ENCODE peak calls at places on chromosomes 4 and X, in eight cellular contexts. One of them, this sample, is unnamed.

GRCh38 chrX:47749185-47749967 is 87.3 kb upstream of the ZNF81 start:
- DNase-seq in pulmonary artery endothelial cell: no peak
- DNase-seq in colonic mucosa: no peak
- DNase-seq in fibroblast of the aortic adventitia: no peak
- DNase-seq in HFFc6: no peak
- DNase-seq in GDM1: no peak
- DNase-seq in lung microvascular endothelial cell: peak
- DNase-seq in astrocyte of the spinal cord: peak
- DNase-seq in this sample: no peak

GRCh38 chr4:53706422-53707032 is 115.2 kb upstream of the LNX1 start:
- DNase-seq in astrocyte of the spinal cord: peak
- DNase-seq in lung microvascular endothelial cell: peak
- DNase-seq in pulmonary artery endothelial cell: no peak
- DNase-seq in HFFc6: peak
- DNase-seq in GDM1: peak
- DNase-seq in colonic mucosa: peak
- DNase-seq in fibroblast of the aortic adventitia: peak
- DNase-seq in this sample: no peak

GRCh38 chrX:45479196-45479834 is 278.6 kb upstream of the DIPK2B start:
- DNase-seq in lung microvascular endothelial cell: peak
- DNase-seq in fibroblast of the aortic adventitia: peak
- DNase-seq in HFFc6: peak
- DNase-seq in pulmonary artery endothelial cell: no peak
- DNase-seq in GDM1: no peak
- DNase-seq in colonic mucosa: no peak
- DNase-seq in astrocyte of the spinal cord: peak
- DNase-seq in this sample: peak

GRCh38 chr4:6180841-6181631 is 19.3 kb downstream of the JAKMIP1 start:
- DNase-seq in GDM1: no peak
- DNase-seq in pulmonary artery endothelial cell: no peak
- DNase-seq in fibroblast of the aortic adventitia: no peak
- DNase-seq in astrocyte of the spinal cord: no peak
- DNase-seq in HFFc6: no peak
- DNase-seq in lung microvascular endothelial cell: no peak
- DNase-seq in colonic mucosa: no peak
- DNase-seq in this sample: no peak

GRCh38 chr4:153218961-153219360 is 14.7 kb downstream of the TRIM2 start:
- DNase-seq in astrocyte of the spinal cord: no peak
- DNase-seq in HFFc6: no peak
- DNase-seq in pulmonary artery endothelial cell: no peak
- DNase-seq in lung microvascular endothelial cell: no peak
- DNase-seq in colonic mucosa: peak
- DNase-seq in GDM1: no peak
- DNase-seq in fibroblast of the aortic adventitia: no peak
- DNase-seq in this sample: no peak

GRCh38 chr4:105179539-105180401 is 33.1 kb downstream of the TET2 start:
- DNase-seq in fibroblast of the aortic adventitia: no peak
- DNase-seq in HFFc6: peak
- DNase-seq in colonic mucosa: no peak
- DNase-seq in pulmonary artery endothelial cell: no peak
- DNase-seq in astrocyte of the spinal cord: no peak
- DNase-seq in GDM1: no peak
- DNase-seq in lung microvascular endothelial cell: peak
- DNase-seq in this sample: no peak

GRCh38 chr4:87108142-87108546 is 112.3 kb downstream of the KLHL8 start:
- DNase-seq in astrocyte of the spinal cord: peak
- DNase-seq in HFFc6: peak
- DNase-seq in fibroblast of the aortic adventitia: peak
- DNase-seq in colonic mucosa: no peak
- DNase-seq in pulmonary artery endothelial cell: no peak
- DNase-seq in GDM1: no peak
- DNase-seq in lung microvascular endothelial cell: peak
- DNase-seq in this sample: peak

GRCh38 chr4:71186566-71187398 is 152.0 kb upstream of the SLC4A4 start:
- DNase-seq in astrocyte of the spinal cord: peak
- DNase-seq in fibroblast of the aortic adventitia: peak
- DNase-seq in colonic mucosa: peak
- DNase-seq in GDM1: no peak
- DNase-seq in lung microvascular endothelial cell: peak
- DNase-seq in HFFc6: peak
- DNase-seq in pulmonary artery endothelial cell: no peak
- DNase-seq in this sample: no peak

GRCh38 chrX:36898301-36898700 is 109.9 kb upstream of the FAM47C start:
- DNase-seq in GDM1: no peak
- DNase-seq in astrocyte of the spinal cord: no peak
- DNase-seq in colonic mucosa: no peak
- DNase-seq in lung microvascular endothelial cell: peak
- DNase-seq in pulmonary artery endothelial cell: no peak
- DNase-seq in fibroblast of the aortic adventitia: no peak
- DNase-seq in HFFc6: no peak
- DNase-seq in this sample: no peak

GRCh38 chr4:98462487-98462886 is 195.9 kb downstream of the TSPAN5 start:
- DNase-seq in lung microvascular endothelial cell: no peak
- DNase-seq in pulmonary artery endothelial cell: no peak
- DNase-seq in colonic mucosa: no peak
- DNase-seq in HFFc6: no peak
- DNase-seq in astrocyte of the spinal cord: no peak
- DNase-seq in GDM1: no peak
- DNase-seq in fibroblast of the aortic adventitia: no peak
- DNase-seq in this sample: no peak

GRCh38 chrX:154012336-154012991 is 7.2 kb downstream of the IRAK1 start:
- DNase-seq in GDM1: no peak
- DNase-seq in astrocyte of the spinal cord: no peak
- DNase-seq in HFFc6: no peak
- DNase-seq in pulmonary artery endothelial cell: no peak
- DNase-seq in colonic mucosa: no peak
- DNase-seq in lung microvascular endothelial cell: no peak
- DNase-seq in fibroblast of the aortic adventitia: no peak
- DNase-seq in this sample: no peak

This sample was measured in Panc1.